ENCODE peak calls at places on chromosomes 12 and 14, in nine cellular contexts. G, J, E, X, H, A, W, F and B are unnamed samples.

GRCh38 chr12:85036241-85036707 is at the start of the genes LRRIQ1 and TSPAN19:
- DNase-seq in G (peak; percentile 1), J (peak; percentile 94), E (peak; percentile 91), X (peak; percentile 79), H (peak; percentile 83), A (peak; percentile 22), W (peak; percentile 71), F (peak; percentile 48), B (peak; percentile 93)

GRCh38 chr12:46783881-46784280 is 41.9 kb downstream of the SLC38A4 start:
- DNase-seq in G (no peak), J (no peak), E (no peak), X (peak; percentile 43), H (no peak), A (no peak), W (no peak), F (no peak), B (no peak)

GRCh38 chr14:48274826-48275225 is 599.4 kb upstream of the MDGA2 start:
- DNase-seq in G (no peak), J (no peak), E (no peak), X (no peak), H (no peak), A (no peak), W (no peak), F (no peak), B (no peak)

GRCh38 chr14:68133856-68134255 is 314.3 kb downstream of the RAD51B start:
- DNase-seq in G (no peak), J (no peak), E (no peak), X (no peak), H (no peak), A (no peak), W (no peak), F (no peak), B (no peak)

GRCh38 chr14:50410921-50411320 is 14.2 kb upstream of the CDKL1 start:
- DNase-seq in G (no peak), J (no peak), E (no peak), X (peak; percentile 85), H (no peak), A (no peak), W (no peak), F (no peak), B (no peak)

GRCh38 chr12:54251667-54252284 is 28.1 kb downstream of the CBX5 start:
- DNase-seq in G (peak; percentile 62), J (peak; percentile 55), E (peak; percentile 50), X (peak; percentile 60), H (no peak), A (no peak), W (no peak), F (no peak), B (no peak)

GRCh38 chr14:21191809-21192446 is 36.1 kb upstream of the OR5AU1 start:
- DNase-seq in G (peak; percentile 92), J (peak; percentile 82), E (peak; percentile 82), X (no peak), H (peak; percentile 85), A (peak; percentile 50), W (peak; percentile 71), F (peak; percentile 85), B (peak; percentile 70)

GRCh38 chr14:24542346-24542936 is 33.6 kb downstream of the CTSG start:
- DNase-seq in G (no peak), J (no peak), E (no peak), X (peak; percentile 12), H (no peak), A (no peak), W (no peak), F (no peak), B (no peak)

GRCh38 chr14:74239848-74240793 is 872 bp downstream of the VSX2 start:
- DNase-seq in G (no peak), J (no peak), E (no peak), X (no peak), H (no peak), A (no peak), W (no peak), F (no peak), B (no peak)

GRCh38 chr14:74241611-74242005 is 2.4 kb downstream of the VSX2 start:
- DNase-seq in G (no peak), J (no peak), E (no peak), X (no peak), H (no peak), A (no peak), W (no peak), F (no peak), B (no peak)

GRCh38 chr14:74237441-74237840 is 1.8 kb upstream of the VSX2 start:
- DNase-seq in G (no peak), J (no peak), E (no peak), X (no peak), H (no peak), A (no peak), W (no peak), F (no peak), B (no peak)

GRCh38 chr14:74240794-74241610 is 1.8 kb downstream of the VSX2 start:
- DNase-seq in G (no peak), J (peak; percentile 41), E (no peak), X (no peak), H (no peak), A (no peak), W (no peak), F (no peak), B (no peak)

DNA sequence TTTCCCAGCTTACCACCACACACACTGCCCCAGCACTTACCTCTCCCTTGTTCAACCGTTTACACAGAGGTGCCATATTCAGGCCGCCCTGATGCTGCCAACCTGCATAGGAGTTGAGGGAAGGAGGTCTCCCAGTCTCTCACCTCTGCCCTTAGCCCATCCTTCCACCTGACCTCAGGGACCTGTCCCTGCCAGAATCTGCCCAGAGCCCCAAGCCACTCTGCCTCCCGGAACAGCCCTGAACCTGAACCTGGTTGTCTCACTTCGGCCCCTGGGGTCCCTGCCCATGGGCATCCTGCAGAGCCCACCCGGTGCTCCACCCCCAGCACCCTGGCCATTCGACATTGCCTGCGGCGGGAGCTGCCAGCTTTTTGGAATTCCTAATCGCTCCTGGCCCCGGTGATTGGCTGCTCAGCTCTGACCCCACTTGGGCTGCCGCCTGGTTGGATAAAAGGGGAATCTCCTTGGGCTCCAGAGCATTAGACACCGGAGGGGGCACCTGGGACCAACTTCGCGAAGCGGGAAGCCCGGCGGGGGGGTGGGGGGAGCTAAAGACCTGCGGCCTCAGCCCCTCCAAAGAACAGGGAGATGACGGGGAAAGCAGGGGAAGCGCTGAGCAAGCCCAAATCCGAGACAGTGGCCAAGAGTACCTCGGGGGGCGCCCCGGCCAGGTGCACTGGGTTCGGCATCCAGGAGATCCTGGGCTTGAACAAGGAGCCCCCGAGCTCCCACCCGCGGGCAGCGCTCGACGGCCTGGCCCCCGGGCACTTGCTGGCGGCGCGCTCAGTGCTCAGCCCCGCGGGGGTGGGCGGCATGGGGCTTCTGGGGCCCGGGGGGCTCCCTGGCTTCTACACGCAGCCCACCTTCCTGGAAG is at the start of gene VSX2:
- DNase-seq in G (no peak), J (no peak), E (no peak), X (no peak), H (no peak), A (no peak), W (no peak), F (no peak), B (no peak)
- H3K4me3 ChIP-seq in G (no peak within 1 kb of the TSS), J (no peak within 1 kb of the TSS), E (no peak within 1 kb of the TSS), X (no peak within 1 kb of the TSS), H (no peak within 1 kb of the TSS), A (no peak within 1 kb of the TSS), W (peak within 1 kb of the TSS; percentile 34), F (peak within 1 kb of the TSS; percentile 26), B (no peak within 1 kb of the TSS)

DNA sequence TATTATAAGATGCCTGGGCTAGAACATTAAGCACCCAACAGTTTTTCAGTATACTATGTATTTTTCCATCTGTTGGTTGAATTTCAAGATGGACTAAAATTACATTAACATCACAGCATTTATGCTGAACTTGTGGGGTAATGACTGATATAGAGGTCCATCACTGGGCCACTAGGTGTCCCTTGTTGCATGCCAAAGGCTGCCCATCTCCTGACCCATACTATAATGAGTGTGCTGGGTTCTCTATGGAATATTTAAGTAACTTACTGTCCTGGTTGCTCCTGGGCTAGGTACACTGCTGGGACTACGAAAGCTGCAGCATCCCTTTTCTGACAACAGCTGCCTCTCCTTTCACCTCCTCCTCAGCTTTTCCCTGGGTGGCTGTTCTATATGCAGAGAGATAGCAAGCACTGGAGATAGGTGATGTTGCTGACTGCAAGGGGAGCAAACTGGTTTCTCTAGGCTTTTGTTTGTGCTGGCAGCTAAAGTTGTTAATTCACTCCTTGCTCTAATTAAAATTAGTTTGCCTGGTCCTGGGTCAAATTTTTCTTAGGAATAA is 138.6 kb upstream of the TRHDE start:
- DNase-seq in G (no peak), J (no peak), E (no peak), X (peak; percentile 1), H (no peak), A (no peak), W (no peak), F (no peak), B (peak; percentile 45)
- TF ChIP-seq CTCF in G (no peak), J (no peak), E (no peak), X (peak; percentile 25), H (no peak), A (no peak), W (no peak), F (no peak), B (peak; percentile 61)

DNA sequence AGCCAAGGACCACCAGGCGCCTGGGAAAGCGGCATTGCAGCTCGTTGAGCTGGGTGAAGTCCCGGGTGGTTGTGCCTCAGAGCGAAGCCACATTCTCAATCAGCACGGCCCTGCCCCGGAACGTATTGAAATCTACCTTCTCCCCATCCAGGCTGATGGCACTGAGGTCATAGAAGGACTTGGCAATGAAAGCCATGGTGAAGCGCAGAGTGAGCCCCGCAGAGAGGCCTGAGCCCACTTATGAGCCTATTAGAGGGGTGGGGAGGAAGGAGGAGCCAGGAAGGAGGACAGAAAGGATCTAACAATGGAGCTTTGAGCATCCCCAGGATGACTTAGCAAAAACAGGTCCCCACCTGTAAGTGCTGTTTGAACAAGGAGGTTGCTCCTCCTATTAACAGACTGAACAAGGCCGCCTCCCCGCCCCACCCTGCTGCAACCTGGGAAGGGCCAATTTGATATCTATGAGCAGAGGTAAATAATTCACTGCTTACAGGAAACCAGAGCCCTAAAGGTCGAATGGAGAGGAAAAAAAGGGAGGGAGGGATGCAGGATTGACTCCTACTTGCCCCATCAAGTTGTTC is at the start of gene GPX2:
- DNase-seq in G (no peak), J (no peak), E (peak; percentile 73), X (no peak), H (peak; percentile 90), A (no peak), W (no peak), F (peak; percentile 90), B (no peak)
- H3K27ac ChIP-seq in G (no peak within 1 kb of the TSS), J (no peak within 1 kb of the TSS), E (peak within 1 kb of the TSS; percentile 81), X (no peak within 1 kb of the TSS), H (peak within 1 kb of the TSS; percentile 35), A (no peak within 1 kb of the TSS), W (no peak within 1 kb of the TSS), F (peak within 1 kb of the TSS; percentile 88), B (no peak within 1 kb of the TSS)

GRCh38 chr12:1533205-1533601 is 61.2 kb downstream of the FBXL14 start:
- DNase-seq in G (peak; percentile 78), J (no peak), E (no peak), X (no peak), H (no peak), A (no peak), W (no peak), F (no peak), B (no peak)

GRCh38 chr12:1534708-1535107 is 59.7 kb downstream of the FBXL14 start:
- DNase-seq in G (peak; percentile 43), J (no peak), E (no peak), X (no peak), H (no peak), A (no peak), W (no peak), F (peak; percentile 30), B (no peak)

GRCh38 chr12:1532367-1532752 is 62.0 kb downstream of the FBXL14 start:
- DNase-seq in G (no peak), J (no peak), E (no peak), X (no peak), H (no peak), A (no peak), W (no peak), F (no peak), B (no peak)

GRCh38 chr12:1532796-1533195 is 61.6 kb downstream of the FBXL14 start:
- DNase-seq in G (no peak), J (no peak), E (no peak), X (no peak), H (no peak), A (no peak), W (no peak), F (no peak), B (no peak)

DNA sequence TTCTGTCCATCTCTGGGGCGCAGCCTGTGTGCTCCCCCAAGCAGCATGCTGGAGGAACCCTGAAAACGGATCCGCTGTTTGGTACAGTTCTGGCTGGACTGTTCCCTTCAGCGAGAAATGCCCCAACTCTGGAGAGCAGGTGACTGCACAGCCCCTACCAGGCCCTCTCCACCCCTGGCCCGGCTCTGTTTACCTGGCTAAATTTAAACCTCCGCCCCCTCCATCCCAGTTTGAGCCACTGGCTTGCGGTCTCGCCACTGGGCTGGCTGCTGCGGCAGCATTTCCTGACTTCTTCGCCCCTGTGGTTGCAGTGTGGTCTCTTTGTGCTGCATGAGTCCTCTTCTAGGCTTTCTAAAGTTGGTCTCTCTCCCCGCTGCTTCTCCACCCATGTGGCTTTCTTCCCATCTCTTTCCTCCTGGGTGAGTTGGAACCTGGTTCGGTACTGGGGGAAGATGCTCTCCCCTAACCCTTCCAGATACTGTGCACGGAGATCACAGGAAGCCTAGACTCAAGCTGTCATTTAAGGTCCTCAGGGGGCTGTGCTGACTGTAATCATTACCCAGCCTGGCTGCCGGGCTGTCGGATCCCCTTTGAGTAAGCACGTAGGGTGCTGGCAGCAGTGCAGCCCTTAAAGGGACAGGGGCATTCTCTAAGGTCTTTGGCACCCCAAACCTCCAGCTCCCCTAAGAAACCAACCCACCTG is 60.6 kb downstream of the FBXL14 start:
- DNase-seq in G (peak; percentile 83), J (peak; percentile 45), E (no peak), X (peak; percentile 43), H (no peak), A (no peak), W (no peak), F (peak; percentile 47), B (no peak)
- H3K4me3 ChIP-seq in G (peak overlapping the region; percentile 68), J (peak overlapping the region; percentile 93), E (no peak overlapping the region), X (peak overlapping the region; percentile 13), H (no peak overlapping the region), A (no peak overlapping the region), W (no peak overlapping the region), F (no peak overlapping the region), B (no peak overlapping the region)